ENCODE peak calls at places on chromosome 19, in six cellular contexts. A, U, H, Q, R and V are unnamed samples.

GRCh38 chr19:45667620-45668341 is at the start of gene GIPR:
- DNase-seq in R (peak; percentile 79), Q (peak; percentile 63), H (no peak), U (no peak), A (peak; percentile 25), V (peak; percentile 76)

GRCh38 chr19:5142725-5143097 is 173.8 kb downstream of the KDM4B start:
- DNase-seq in Q (no peak), R (no peak), U (no peak), A (no peak), H (no peak), V (no peak)

GRCh38 chr19:3506384-3507340 is 551 bp downstream of the FZR1 start:
- DNase-seq in A (peak; percentile 9), R (peak; percentile 55), U (no peak), H (peak; percentile 14), Q (peak; percentile 5), V (no peak)

GRCh38 chr19:56294557-56294956 is 20.1 kb downstream of the ZSCAN5A start:
- DNase-seq in U (no peak), Q (no peak), A (peak; percentile 36), R (no peak), H (no peak), V (no peak)

GRCh38 chr19:48443731-48444128 is 2.1 kb upstream of the GRWD1 start:
- DNase-seq in Q (no peak), R (no peak), H (no peak), A (no peak), U (no peak), V (no peak)

GRCh38 chr19:46225558-46226004 is 4.0 kb upstream of the IGFL1 start:
- DNase-seq in A (no peak), H (peak; percentile 7), Q (no peak), U (peak; percentile 31), R (no peak), V (no peak)

GRCh38 chr19:18895828-18896341 is at the start of gene CERS1:
- DNase-seq in Q (no peak), A (no peak), H (no peak), U (no peak), R (no peak), V (no peak)

GRCh38 chr19:33683881-33684549 is 62.3 kb downstream of the CHST8 start:
- DNase-seq in Q (peak; percentile 12), U (peak; percentile 1), H (peak; percentile 25), A (peak; percentile 16), R (no peak), V (peak; percentile 49)

GRCh38 chr19:4130635-4131438 is 6.9 kb upstream of the MAP2K2 start:
- DNase-seq in A (peak; percentile 80), U (peak; percentile 85), R (no peak), Q (no peak), H (no peak), V (peak; percentile 34)

GRCh38 chr19:42370068-42370520 is 20.0 kb downstream of the CNFN start:
- DNase-seq in H (no peak), A (no peak), U (no peak), Q (no peak), R (no peak), V (no peak)

GRCh38 chr19:873084-874019 is 13.9 kb downstream of the CFD start:
- DNase-seq in H (no peak), A (no peak), Q (peak; percentile 23), U (peak; percentile 64), R (peak; percentile 67), V (no peak)

GRCh38 chr19:57050863-57051262 is 68.9 kb upstream of the USP29 start:
- DNase-seq in A (no peak), H (no peak), R (no peak), Q (no peak), U (no peak), V (no peak)

GRCh38 chr19:32041681-32042292 is 303.6 kb upstream of the ZNF507 start:
- DNase-seq in H (no peak), U (peak; percentile 69), A (peak; percentile 10), R (no peak), Q (peak; percentile 43), V (no peak)

GRCh38 chr19:18183529-18183928 is 9.5 kb upstream of the MPV17L2 start:
- DNase-seq in U (no peak), Q (no peak), A (no peak), R (no peak), H (no peak), V (no peak)

GRCh38 chr19:49767380-49767779 is 579 bp downstream of the AP2A1 start:
- DNase-seq in Q (no peak), H (peak; percentile 20), A (no peak), U (no peak), R (no peak), V (no peak)

GRCh38 chr19:49631279-49631588 is 8.7 kb downstream of the RRAS start:
- DNase-seq in U (no peak), R (no peak), Q (no peak), A (no peak), H (peak; percentile 29), V (no peak)

GRCh38 chr19:32581704-32582164 is 744 bp downstream of the PDCD5 start:
- DNase-seq in U (peak; percentile 43), Q (no peak), A (peak; percentile 36), H (peak; percentile 39), R (no peak), V (peak; percentile 40)

GRCh38 chr19:51031880-51032225 is 2.9 kb downstream of the KLK12 start:
- DNase-seq in A (no peak), U (no peak), H (no peak), R (no peak), Q (no peak), V (no peak)

GRCh38 chr19:35000647-35001501 is 751 bp downstream of the GRAMD1A start:
- DNase-seq in Q (peak; percentile 54), R (no peak), U (peak; percentile 45), A (peak; percentile 31), H (peak; percentile 43), V (peak; percentile 24)

GRCh38 chr19:46788101-46788967 is at the start of gene SLC1A5:
- DNase-seq in R (peak; percentile 99), U (peak; percentile 96), A (peak; percentile 97), H (peak; percentile 96), Q (peak; percentile 98), V (peak; percentile 99)

GRCh38 chr19:28468701-28469459 is 744.1 kb downstream of the UQCRFS1 start:
- DNase-seq in U (no peak), R (no peak), A (peak; percentile 31), Q (peak; percentile 41), H (no peak), V (peak; percentile 73)

GRCh38 chr19:10334340-10335148 is 1.2 kb upstream of the RAVER1 start:
- DNase-seq in U (peak; percentile 95), A (peak; percentile 95), H (peak; percentile 98), Q (peak; percentile 19), R (no peak), V (peak; percentile 92)

GRCh38 chr19:6354098-6354674 is 7.1 kb upstream of the CLPP start:
- DNase-seq in H (no peak), U (peak; percentile 22), Q (no peak), R (no peak), A (no peak), V (no peak)

GRCh38 chr19:677601-678380 is 1.6 kb downstream of the FSTL3 start:
- DNase-seq in Q (no peak), R (no peak), U (peak; percentile 44), A (peak; percentile 31), H (no peak), V (no peak)

GRCh38 chr19:38917921-38918491 is 6.0 kb upstream of the CCER2 start:
- DNase-seq in Q (peak; percentile 7), U (no peak), R (no peak), H (no peak), A (no peak), V (peak; percentile 36)
- TF ChIP-seq CTCF in Q (no peak), U (no peak), R (no peak), H (no peak), A (peak; percentile 35), V (no peak)

GRCh38 chr19:13277104-13277809 is 127.0 kb downstream of the IER2 start:
- DNase-seq in A (peak; percentile 75), Q (peak; percentile 67), R (peak; percentile 79), U (peak; percentile 78), H (peak; percentile 78), V (peak; percentile 56)
- TF ChIP-seq CTCF in A (peak; percentile 63), Q (no peak), R (peak; percentile 62), U (peak; percentile 51), H (peak; percentile 61), V (peak; percentile 21)

GRCh38 chr19:14916848-14917247 is 24.4 kb upstream of the OR7C2 start:
- DNase-seq in U (no peak), Q (no peak), R (no peak), A (no peak), H (no peak), V (no peak)
- TF ChIP-seq CTCF in U (no peak), Q (no peak), R (peak; percentile 38), A (no peak), H (no peak), V (no peak)

GRCh38 chr19:11478167-11479089 is 2.4 kb downstream of the ELAVL3 start:
- DNase-seq in Q (no peak), R (no peak), U (no peak), A (no peak), H (no peak), V (no peak)
- TF ChIP-seq CTCF in Q (no peak), R (no peak), U (no peak), A (no peak), H (no peak), V (no peak)